ENCODE peak calls at places on chromosomes 6 and 20, in six cellular contexts. E, W, Z, T, L and I are unnamed samples.

GRCh38 chr6:112384511-112384910 is 37.4 kb downstream of the RFPL4B start:
- DNase-seq in W (no peak), T (no peak), E (no peak), Z (no peak), L (peak), I (no peak)

GRCh38 chr6:10184408-10185187 is 230.3 kb downstream of the TFAP2A start:
- DNase-seq in Z (no peak), L (no peak), W (no peak), E (no peak), T (no peak), I (no peak)

GRCh38 chr6:160015778-160016684 is 47.1 kb downstream of the IGF2R start:
- DNase-seq in Z (no peak), W (peak), T (no peak), E (no peak), L (no peak), I (no peak)

GRCh38 chr20:38278763-38279162 is 18.2 kb upstream of the KIAA1755 start:
- DNase-seq in Z (no peak), T (no peak), W (no peak), L (no peak), E (no peak), I (no peak)

GRCh38 chr6:80341330-80341729 is 234.9 kb downstream of the BCKDHB start:
- DNase-seq in E (peak), L (peak), W (no peak), Z (no peak), T (no peak), I (no peak)

GRCh38 chr6:12870033-12870432 is 153.5 kb downstream of the PHACTR1 start:
- DNase-seq in Z (no peak), E (peak), L (no peak), W (no peak), T (no peak), I (no peak)

GRCh38 chr6:170202416-170203135 is 88.3 kb downstream of the DLL1 start:
- DNase-seq in W (no peak), L (no peak), E (no peak), T (no peak), Z (no peak), I (no peak)

GRCh38 chr6:313917-314316 is 21.6 kb downstream of the DUSP22 start:
- DNase-seq in L (no peak), W (no peak), T (no peak), Z (no peak), E (no peak), I (no peak)

GRCh38 chr20:5848711-5849505 is 98.7 kb downstream of the SHLD1 start:
- DNase-seq in W (no peak), E (peak), Z (no peak), L (peak), T (no peak), I (peak)

GRCh38 chr6:1624071-1624847 is 14.5 kb downstream of the FOXC1 start:
- DNase-seq in W (no peak), E (no peak), L (no peak), Z (no peak), T (no peak), I (no peak)

GRCh38 chr6:139402935-139403386 is 28.5 kb upstream of the CITED2 start:
- DNase-seq in T (no peak), E (no peak), W (no peak), L (peak), Z (no peak), I (peak)

GRCh38 chr6:42255050-42255449 is 37.4 kb upstream of the MRPS10 start:
- DNase-seq in E (no peak), W (no peak), T (no peak), Z (no peak), L (no peak), I (no peak)

GRCh38 chr6:5512422-5512821 is 251.1 kb downstream of the FARS2 start:
- DNase-seq in Z (no peak), E (no peak), T (no peak), L (no peak), W (no peak), I (no peak)

GRCh38 chr6:158697798-158698197 is 47.9 kb downstream of the SYTL3 start:
- DNase-seq in T (no peak), W (no peak), E (no peak), L (peak), Z (no peak), I (no peak)

GRCh38 chr20:25654487-25654886 is 30.7 kb upstream of the NANP start:
- DNase-seq in Z (no peak), W (no peak), L (no peak), T (no peak), E (no peak), I (no peak)

GRCh38 chr20:18957328-18957727 is 143.7 kb downstream of the SCP2D1 start:
- DNase-seq in E (no peak), L (no peak), W (no peak), T (no peak), Z (no peak), I (no peak)

GRCh38 chr6:144418969-144419545 is 133.9 kb downstream of the UTRN start:
- DNase-seq in W (no peak), L (no peak), T (no peak), Z (no peak), E (no peak), I (no peak)

GRCh38 chr20:10508468-10509251 is 73.6 kb downstream of the SLX4IP start:
- DNase-seq in Z (no peak), L (peak), W (no peak), E (no peak), T (peak), I (peak)